ENCODE peak calls at places on chromosome 13, in six cellular contexts. W, G, F, V, N and S are unnamed samples.

GRCh38 chr13:24306632-24307031 is 2.7 kb upstream of the C1QTNF9 start:
- DNase-seq in F (no peak), N (no peak), G (no peak), W (no peak), V (no peak), S (no peak)

GRCh38 chr13:46389457-46389856 is 2.4 kb upstream of the RUBCNL start:
- DNase-seq in F (no peak), G (no peak), V (no peak), W (no peak), N (no peak), S (no peak)

GRCh38 chr13:97283888-97284287 is 61.8 kb downstream of the MBNL2 start:
- DNase-seq in V (no peak), N (no peak), W (no peak), F (no peak), G (no peak), S (no peak)

GRCh38 chr13:66353664-66354063 is 876.5 kb downstream of the PCDH9 start:
- DNase-seq in G (no peak), V (no peak), N (no peak), W (no peak), F (no peak), S (peak; percentile 11)

GRCh38 chr13:22486490-22486889 is 694.3 kb upstream of the SGCG start:
- DNase-seq in G (no peak), N (no peak), V (no peak), F (no peak), W (no peak), S (no peak)

GRCh38 chr13:111280666-111281577 is 39.5 kb upstream of the TEX29 start:
- DNase-seq in V (no peak), N (no peak), F (no peak), W (no peak), G (no peak), S (no peak)

GRCh38 chr13:43058318-43058674 is 34.9 kb downstream of the DNAJC15 start:
- DNase-seq in W (no peak), G (no peak), V (no peak), N (peak; percentile 70), F (peak; percentile 64), S (no peak)

GRCh38 chr13:92972751-92973150 is 253.9 kb upstream of the GPC6 start:
- DNase-seq in N (no peak), V (no peak), F (no peak), G (no peak), W (no peak), S (no peak)

GRCh38 chr13:45728759-45729158 is 26.6 kb downstream of the CBY2 start:
- DNase-seq in V (no peak), G (no peak), W (no peak), F (no peak), N (no peak), S (no peak)

GRCh38 chr13:94169783-94170513 is 309.5 kb downstream of the DCT start:
- DNase-seq in F (no peak), N (no peak), G (peak; percentile 53), W (no peak), V (no peak), S (no peak)

GRCh38 chr13:100887729-100888151 is 213.1 kb upstream of the TMTC4 start:
- DNase-seq in N (peak; percentile 23), V (no peak), F (peak; percentile 38), W (no peak), G (no peak), S (peak; percentile 55)

GRCh38 chr13:23979361-23980159 is 82.3 kb upstream of the C1QTNF9B start:
- DNase-seq in W (no peak), V (no peak), N (peak; percentile 66), F (peak; percentile 9), G (peak; percentile 88), S (peak; percentile 94)

GRCh38 chr13:60402022-60402421 is 5.0 kb downstream of the TDRD3 start:
- DNase-seq in W (no peak), F (no peak), N (no peak), G (no peak), V (no peak), S (no peak)

GRCh38 chr13:110106726-110107125 is 200.2 kb downstream of the COL4A1 start:
- DNase-seq in F (no peak), N (no peak), V (no peak), W (no peak), G (peak; percentile 38), S (no peak)

GRCh38 chr13:38664920-38665319 is 22.0 kb upstream of the FREM2 start:
- DNase-seq in W (no peak), G (no peak), V (no peak), N (no peak), F (no peak), S (no peak)

GRCh38 chr13:97257800-97258799 is 36.0 kb downstream of the MBNL2 start:
- DNase-seq in F (peak; percentile 80), G (no peak), N (no peak), W (no peak), V (no peak), S (peak; percentile 71)

GRCh38 chr13:112638157-112638750 is 50.3 kb upstream of the TUBGCP3 start:
- DNase-seq in W (no peak), G (no peak), N (no peak), V (no peak), F (no peak), S (no peak)

GRCh38 chr13:106349080-106349841 is 186.2 kb downstream of the EFNB2 start:
- DNase-seq in F (no peak), G (no peak), N (no peak), W (no peak), V (no peak), S (peak; percentile 55)

GRCh38 chr13:30119476-30119875 is 187.9 kb downstream of the KATNAL1 start:
- DNase-seq in F (no peak), N (no peak), G (no peak), W (no peak), V (no peak), S (peak; percentile 67)

GRCh38 chr13:41505209-41505835 is 48.0 kb downstream of the RGCC start:
- DNase-seq in G (no peak), N (peak; percentile 7), W (no peak), V (no peak), F (no peak), S (peak; percentile 87)

GRCh38 chr13:109608032-109608431 is 178.4 kb downstream of the IRS2 start:
- DNase-seq in V (no peak), N (no peak), G (no peak), F (no peak), W (no peak), S (no peak)

GRCh38 chr13:98207411-98207810 is 30.3 kb upstream of the RNF113B start:
- DNase-seq in N (no peak), V (no peak), W (no peak), G (no peak), F (no peak), S (no peak)

GRCh38 chr13:45331981-45332830 is 8.8 kb downstream of the TPT1 start:
- DNase-seq in G (no peak), W (no peak), N (no peak), F (no peak), V (no peak), S (peak; percentile 91)

GRCh38 chr13:113616991-113617749 is 32.6 kb downstream of the TFDP1 start:
- DNase-seq in V (no peak), G (no peak), N (peak; percentile 24), F (no peak), W (no peak), S (peak; percentile 85)

GRCh38 chr13:94859812-94860210 is 147.5 kb upstream of the SOX21 start:
- DNase-seq in N (no peak), V (no peak), F (no peak), W (no peak), G (no peak), S (no peak)

GRCh38 chr13:75226092-75226491 is 255.9 kb downstream of the TBC1D4 start:
- DNase-seq in F (no peak), W (no peak), N (no peak), G (no peak), V (no peak), S (no peak)

GRCh38 chr13:73465629-73465974 is 406.8 kb downstream of the KLF5 start:
- DNase-seq in V (no peak), W (no peak), G (no peak), F (peak; percentile 16), N (no peak), S (no peak)

GRCh38 chr13:41561179-41561578 is 103.8 kb downstream of the RGCC start:
- DNase-seq in V (no peak), F (no peak), W (no peak), G (no peak), N (peak; percentile 93), S (no peak)

GRCh38 chr13:67833564-67833963 is 603.4 kb upstream of the PCDH9 start:
- DNase-seq in G (no peak), W (no peak), F (no peak), N (no peak), V (no peak), S (no peak)